ENCODE peak calls at places on chromosomes 1 and 21, in six cellular contexts. M is PC-3, Q is ovary, Z is Panc1, O is heart right ventricle, W is fibroblast of lung. B is an unnamed sample.

GRCh38 chr1:204742676-204743075 is 57.1 kb upstream of the LRRN2 start:
- DNase-seq in M (no peak), W (no peak), Q (no peak), O (no peak), Z (no peak), B (no peak)

GRCh38 chr1:153789478-153790148 is 14.4 kb downstream of the SLC27A3 start:
- DNase-seq in W (no peak), Z (no peak), Q (peak; percentile 38), M (no peak), O (no peak), B (no peak)

GRCh38 chr1:17232759-17233661 is 15.9 kb upstream of the PADI3 start:
- DNase-seq in M (peak; percentile 96), Z (peak; percentile 91), Q (no peak), W (peak; percentile 59), O (no peak), B (peak; percentile 98)

GRCh38 chr1:173871500-173871899 is 3.3 kb downstream of the ZBTB37 start:
- DNase-seq in W (no peak), M (no peak), Q (no peak), Z (no peak), O (no peak), B (no peak)

GRCh38 chr1:235068155-235069121 is 60.2 kb downstream of the TOMM20 start:
- DNase-seq in Z (peak; percentile 95), Q (no peak), M (peak; percentile 87), W (peak; percentile 66), O (no peak), B (peak; percentile 98)

GRCh38 chr21:44006656-44007055 is 5.5 kb upstream of the TRAPPC10 start:
- DNase-seq in W (no peak), Q (no peak), Z (no peak), M (no peak), O (no peak), B (no peak)

GRCh38 chr1:235834620-235835019 is 32.1 kb downstream of the LYST start:
- DNase-seq in W (no peak), Z (no peak), O (no peak), Q (no peak), M (no peak), B (no peak)

GRCh38 chr1:152398812-152399698 is 15.0 kb downstream of the CRNN start:
- DNase-seq in M (peak; percentile 54), W (no peak), Z (no peak), O (no peak), Q (no peak), B (peak; percentile 51)

GRCh38 chr1:116574581-116575291 is 3.9 kb upstream of the CD58 start:
- DNase-seq in Q (peak; percentile 24), O (peak; percentile 40), W (peak; percentile 73), Z (no peak), M (peak; percentile 88), B (no peak)

GRCh38 chr1:45585496-45586075 is 1.7 kb downstream of the NASP start:
- DNase-seq in O (no peak), M (no peak), Z (no peak), Q (no peak), W (no peak), B (no peak)

GRCh38 chr1:42931911-42932422 is 26.7 kb downstream of the SLC2A1 start:
- DNase-seq in Q (no peak), O (peak; percentile 59), W (no peak), Z (no peak), M (peak; percentile 69), B (peak; percentile 45)

GRCh38 chr1:169120066-169120465 is 13.6 kb downstream of the ATP1B1 start:
- DNase-seq in Z (no peak), O (no peak), Q (no peak), M (no peak), W (peak; percentile 68), B (no peak)
- H3K4me1 ChIP-seq in Z (peaks cover 3% of the 10 kb centered on the region), O (peaks cover 27% of the 10 kb centered on the region), Q (no peaks in the 10 kb centered on the region), M (peaks cover 47% of the 10 kb centered on the region), W (peaks cover 19% of the 10 kb centered on the region), B (peaks cover 39% of the 10 kb centered on the region)

DNA sequence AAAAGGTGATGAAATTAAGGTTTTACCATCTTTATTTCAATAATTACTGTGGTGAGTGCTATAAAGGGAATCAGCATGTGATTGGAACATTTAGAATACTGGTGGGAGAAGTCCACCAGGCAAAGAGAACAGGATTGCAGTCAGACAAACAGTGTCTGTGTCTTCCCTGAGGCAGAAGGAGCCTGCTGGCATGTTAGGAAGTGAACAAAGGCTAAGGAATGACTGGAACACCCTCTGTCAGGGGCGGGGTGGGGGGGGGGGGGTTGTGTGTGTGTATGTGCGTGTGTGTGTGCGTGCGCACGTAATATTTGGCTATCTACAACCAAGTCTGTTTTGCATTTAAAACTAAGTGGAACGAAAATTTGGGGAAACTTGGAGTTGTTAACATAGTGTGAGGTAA is 30.2 kb downstream of the SRRM1 start:
- DNase-seq in W (no peak), Q (no peak), O (no peak), Z (no peak), M (no peak), B (peak; percentile 71)
- H3K4me1 ChIP-seq in W (no peaks in the 10 kb centered on the region), Q (no peaks in the 10 kb centered on the region), O (no peaks in the 10 kb centered on the region), Z (no peaks in the 10 kb centered on the region), M (peaks cover 2% of the 10 kb centered on the region), B (peaks cover 21% of the 10 kb centered on the region)

GRCh38 chr1:6425671-6426070 is 1.1 kb downstream of the ESPN start:
- DNase-seq in W (no peak), M (no peak), Z (no peak), Q (no peak), O (no peak), B (no peak)
- H3K4me1 ChIP-seq in W (no peaks in the 10 kb centered on the region), M (peaks cover 61% of the 10 kb centered on the region), Z (peaks cover 26% of the 10 kb centered on the region), Q (no peaks in the 10 kb centered on the region), O (peaks cover 26% of the 10 kb centered on the region), B (no peaks in the 10 kb centered on the region)

GRCh38 chr1:24771574-24771973 is 26.3 kb downstream of the CLIC4 start:
- DNase-seq in Z (no peak), M (no peak), Q (no peak), W (no peak), O (no peak), B (no peak)
- H3K4me1 ChIP-seq in Z (peaks cover 10% of the 10 kb centered on the region), M (peaks cover 17% of the 10 kb centered on the region), Q (peaks cover 3% of the 10 kb centered on the region), W (peaks cover 2% of the 10 kb centered on the region), O (peaks cover 58% of the 10 kb centered on the region), B (peaks cover 22% of the 10 kb centered on the region)

DNA sequence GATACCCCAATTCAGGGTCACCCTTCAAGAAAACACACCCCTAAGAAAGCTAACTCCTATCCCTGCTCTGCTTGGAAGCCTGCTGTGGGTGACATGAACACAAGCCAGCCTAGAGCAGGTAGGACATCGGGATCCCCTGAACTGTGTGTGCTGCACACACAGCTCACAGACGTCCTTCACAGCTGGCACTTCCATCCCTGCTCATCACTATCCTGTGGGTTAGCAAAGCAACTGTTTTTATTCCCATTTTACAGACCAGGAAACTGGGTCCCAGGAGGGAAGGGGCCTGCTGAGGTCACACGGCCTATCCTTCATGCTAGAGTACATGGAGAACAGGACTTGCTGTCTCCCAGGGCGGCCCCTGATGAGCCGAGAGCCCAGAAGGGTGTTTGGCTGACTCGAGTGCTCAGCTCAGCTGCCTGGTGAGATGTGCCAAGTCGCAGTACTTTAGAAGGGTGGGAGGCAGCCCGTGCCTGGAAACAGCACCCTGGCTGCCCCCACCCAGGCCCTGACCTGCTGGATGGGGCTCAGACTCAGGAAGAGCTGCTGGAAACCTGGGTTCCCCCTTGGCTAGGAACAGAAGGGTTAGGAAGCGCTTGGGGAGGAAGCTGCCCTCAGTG is 28.3 kb upstream of the BTG2 start:
- DNase-seq in O (peak; percentile 43), Z (no peak), Q (peak; percentile 57), M (no peak), W (no peak), B (no peak)
- H3K4me1 ChIP-seq in O (peaks cover 85% of the 10 kb centered on the region), Z (peaks cover 3% of the 10 kb centered on the region), Q (peaks cover 12% of the 10 kb centered on the region), M (peaks cover 21% of the 10 kb centered on the region), W (peaks cover 11% of the 10 kb centered on the region), B (peaks cover 33% of the 10 kb centered on the region)

DNA sequence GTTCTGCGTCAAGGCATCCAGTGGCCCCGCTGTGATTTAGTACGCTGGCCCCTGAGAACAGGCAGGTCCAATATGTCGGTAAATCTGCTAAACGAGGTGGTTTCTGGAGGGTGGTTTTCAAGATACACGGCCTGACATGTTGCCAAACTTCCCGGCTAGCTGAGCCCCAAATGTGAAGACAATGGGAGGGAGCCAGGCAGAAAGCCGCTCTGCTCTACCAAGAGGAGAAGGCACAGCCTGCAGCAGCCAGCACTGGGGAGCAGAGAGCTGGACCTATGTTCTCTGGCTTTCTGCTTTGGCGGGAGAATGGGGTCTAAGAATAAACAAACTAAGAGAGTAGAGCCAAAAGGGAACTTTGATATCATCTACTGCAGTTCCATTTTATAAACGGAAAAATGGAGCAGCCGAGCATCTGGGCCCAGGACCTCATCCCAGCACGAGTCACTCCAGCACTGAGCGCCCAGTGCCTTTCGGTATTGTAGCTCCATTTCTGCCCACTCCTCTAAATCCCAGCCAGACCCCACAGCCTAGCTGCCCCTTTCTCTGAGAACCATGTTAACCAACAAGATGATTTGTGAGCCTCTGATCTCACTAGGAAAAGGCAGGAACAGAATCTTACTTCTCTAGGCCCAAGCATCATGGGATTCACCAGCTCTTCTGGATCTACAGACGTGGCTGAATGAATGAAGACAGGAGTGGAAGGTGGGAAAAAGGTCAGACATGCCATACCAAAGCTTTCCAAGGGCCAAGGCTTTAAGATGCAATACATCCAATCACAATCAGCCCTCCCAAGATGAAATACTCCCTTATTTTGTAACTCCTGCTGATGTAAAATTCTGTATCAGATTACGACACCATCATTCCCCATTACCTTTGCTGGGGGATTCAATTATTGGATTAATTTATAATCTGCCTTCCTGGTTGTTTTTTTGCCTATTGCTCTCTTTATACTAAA is 81.2 kb downstream of the SSBP3 start:
- DNase-seq in Q (peak; percentile 71), M (no peak), O (no peak), Z (no peak), W (peak; percentile 43), B (no peak)
- H3K4me1 ChIP-seq in Q (peaks cover 63% of the 10 kb centered on the region), M (no peaks in the 10 kb centered on the region), O (peaks cover 54% of the 10 kb centered on the region), Z (no peaks in the 10 kb centered on the region), W (peaks cover 30% of the 10 kb centered on the region), B (peaks cover 19% of the 10 kb centered on the region)

GRCh38 chr1:206915085-206915735 is 6.5 kb downstream of the FCMR start:
- DNase-seq in W (no peak), M (no peak), Z (no peak), Q (no peak), O (no peak), B (no peak)

GRCh38 chr1:206914138-206914537 is 7.6 kb downstream of the FCMR start:
- DNase-seq in Q (no peak), W (no peak), O (no peak), M (no peak), Z (no peak), B (no peak)

GRCh38 chr1:206912445-206913095 is 9.2 kb downstream of the FCMR start:
- DNase-seq in Q (peak; percentile 55), Z (peak; percentile 57), W (peak; percentile 83), M (peak; percentile 98), O (no peak), B (peak; percentile 62)

GRCh38 chr1:206918076-206918475 is 3.7 kb downstream of the FCMR start:
- DNase-seq in M (no peak), W (no peak), Q (no peak), O (no peak), Z (no peak), B (no peak)

DNA sequence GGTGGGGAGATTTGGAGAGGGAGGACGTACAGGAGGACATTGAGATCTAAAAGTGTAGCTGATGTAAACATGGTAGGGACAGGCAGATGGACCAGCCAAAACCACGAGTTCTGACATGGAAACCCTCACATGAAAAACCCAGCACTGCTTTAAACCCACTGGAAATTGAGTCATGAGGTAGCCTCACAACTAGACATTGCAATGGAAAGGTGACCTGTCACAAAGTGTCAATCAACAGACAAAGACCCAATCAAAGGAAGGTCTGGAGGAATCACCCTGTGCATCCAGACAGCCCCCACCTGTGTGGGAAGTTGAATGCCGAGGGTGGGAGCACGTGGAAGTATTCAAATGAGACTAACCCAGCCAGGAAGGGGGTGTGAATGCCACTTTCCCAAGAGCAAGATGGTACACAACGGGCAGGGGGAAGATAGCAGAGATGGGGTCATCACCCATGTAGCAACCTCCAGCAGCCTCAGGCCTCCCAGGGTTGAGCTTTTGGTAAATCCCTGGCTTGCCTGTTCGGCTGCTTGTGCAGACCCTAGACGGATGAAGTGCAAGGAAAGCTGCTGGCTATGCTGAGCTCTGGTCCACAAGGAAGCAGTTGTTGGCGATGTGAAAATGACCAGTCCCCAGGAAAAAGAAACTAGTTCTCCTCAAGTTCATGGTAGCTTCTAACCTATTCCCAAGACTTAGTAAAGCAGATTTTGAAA is 5.6 kb downstream of the FCMR start:
- DNase-seq in Q (no peak), Z (no peak), W (no peak), M (no peak), O (no peak), B (no peak)
- H3K4me1 ChIP-seq in Q (no peaks in the 10 kb centered on the region), Z (no peaks in the 10 kb centered on the region), W (no peaks in the 10 kb centered on the region), M (peaks cover 9% of the 10 kb centered on the region), O (peaks cover 14% of the 10 kb centered on the region), B (no peaks in the 10 kb centered on the region)

B was measured in foreskin keratinocyte.